ENCODE peak calls at places on chromosomes 2 and 18, in seven cellular contexts. N, Y, G, K, T, F and B are unnamed samples.

GRCh38 chr18:32851936-32852335 is 79.1 kb upstream of the KLHL14 start:
- DNase-seq in N (no peak), Y (no peak), G (no peak), K (no peak), T (no peak), F (no peak), B (no peak)

GRCh38 chr18:10025756-10026290 is 112.0 kb downstream of the VAPA start:
- DNase-seq in N (no peak), Y (no peak), G (peak; percentile 40), K (no peak), T (no peak), F (no peak), B (no peak)

GRCh38 chr18:41073372-41073954 is 881.6 kb upstream of the PIK3C3 start:
- DNase-seq in N (no peak), Y (no peak), G (no peak), K (no peak), T (peak; percentile 72), F (no peak), B (peak; percentile 75)

GRCh38 chr2:26043862-26044736 is 10.2 kb downstream of the RAB10 start:
- DNase-seq in N (no peak), Y (no peak), G (peak; percentile 50), K (no peak), T (no peak), F (no peak), B (peak; percentile 39)

GRCh38 chr2:151946856-151947523 is 118.8 kb upstream of the ARL5A start:
- DNase-seq in N (peak; percentile 35), Y (peak; percentile 40), G (no peak), K (peak; percentile 20), T (no peak), F (no peak), B (peak; percentile 10)

GRCh38 chr2:9968940-9969497 is 17.5 kb downstream of the GRHL1 start:
- DNase-seq in N (no peak), Y (no peak), G (no peak), K (no peak), T (no peak), F (no peak), B (no peak)

GRCh38 chr18:36296591-36297418 is 708 bp upstream of the FHOD3 start:
- DNase-seq in N (peak; percentile 53), Y (peak; percentile 82), G (peak; percentile 72), K (peak; percentile 10), T (peak; percentile 82), F (no peak), B (peak; percentile 87)

GRCh38 chr2:123993728-123994323 is 31.3 kb upstream of the CNTNAP5 start:
- DNase-seq in N (peak; percentile 2), Y (peak; percentile 45), G (no peak), K (no peak), T (peak; percentile 1), F (no peak), B (peak; percentile 55)

GRCh38 chr2:100119235-100119634 is 23.2 kb downstream of the AFF3 start:
- DNase-seq in N (no peak), Y (no peak), G (no peak), K (no peak), T (no peak), F (no peak), B (no peak)

GRCh38 chr2:109217362-109218086 is 88.5 kb downstream of the SH3RF3 start:
- DNase-seq in N (no peak), Y (no peak), G (no peak), K (peak; percentile 20), T (peak; percentile 52), F (no peak), B (peak; percentile 60)

GRCh38 chr18:28594034-28594433 is 417.1 kb upstream of the CDH2 start:
- DNase-seq in N (no peak), Y (no peak), G (no peak), K (no peak), T (peak; percentile 46), F (no peak), B (peak; percentile 24)

GRCh38 chr2:144152817-144153271 is 367.1 kb downstream of the ZEB2 start:
- DNase-seq in N (no peak), Y (no peak), G (no peak), K (no peak), T (peak; percentile 77), F (no peak), B (peak; percentile 37)

GRCh38 chr2:29841386-29842004 is 79.9 kb downstream of the ALK start:
- DNase-seq in N (no peak), Y (peak; percentile 47), G (no peak), K (peak; percentile 15), T (peak; percentile 12), F (no peak), B (peak; percentile 42)

GRCh38 chr2:143263045-143263625 is 133.9 kb downstream of the ARHGAP15 start:
- DNase-seq in N (no peak), Y (no peak), G (no peak), K (no peak), T (no peak), F (no peak), B (no peak)

GRCh38 chr2:41870257-41870570 is 177.6 kb upstream of the PKDCC start:
- DNase-seq in N (no peak), Y (no peak), G (no peak), K (no peak), T (no peak), F (no peak), B (no peak)

GRCh38 chr2:216018709-216019108 is 5.4 kb upstream of the MREG start:
- DNase-seq in N (no peak), Y (no peak), G (no peak), K (no peak), T (no peak), F (no peak), B (no peak)

GRCh38 chr2:70828914-70829824 is 6.4 kb downstream of the CD207 start:
- DNase-seq in N (no peak), Y (no peak), G (no peak), K (no peak), T (peak; percentile 71), F (no peak), B (peak; percentile 81)

GRCh38 chr2:167331636-167332232 is 443.5 kb downstream of the XIRP2 start:
- DNase-seq in N (no peak), Y (peak; percentile 51), G (no peak), K (no peak), T (no peak), F (no peak), B (no peak)

GRCh38 chr18:22640281-22640842 is 222.6 kb upstream of the CTAGE1 start:
- DNase-seq in N (no peak), Y (no peak), G (no peak), K (no peak), T (no peak), F (no peak), B (no peak)

GRCh38 chr2:12261993-12262680 is 454.6 kb upstream of the TRIB2 start:
- DNase-seq in N (no peak), Y (no peak), G (no peak), K (no peak), T (no peak), F (no peak), B (no peak)

GRCh38 chr2:22999951-23000350 is 385.0 kb upstream of the KLHL29 start:
- DNase-seq in N (no peak), Y (no peak), G (no peak), K (no peak), T (no peak), F (no peak), B (no peak)